ENCODE peak calls at places on chromosomes 2 and 18, in seven cellular contexts. W is CD8-positive, alpha-beta T cell; M is left ventricle myocardium inferior; J is mucosa of descending colon; H is ovary; L is IMR-90; A is mesenchymal stem cell. N is an unnamed sample.

GRCh38 chr2:226002438-226002837 is 602.9 kb downstream of the NYAP2 start:
- DNase-seq in W (no peak), M (no peak), J (no peak), H (no peak), L (peak; percentile 90), A (peak; percentile 97), N (peak; percentile 89)

GRCh38 chr2:239396881-239397681 is 3.7 kb downstream of the HDAC4 start:
- DNase-seq in W (peak; percentile 27), M (no peak), J (no peak), H (no peak), L (no peak), A (no peak), N (peak; percentile 43)

GRCh38 chr2:145906356-145906755 is 1386.4 kb upstream of the ZEB2 start:
- DNase-seq in W (no peak), M (no peak), J (no peak), H (no peak), L (peak; percentile 1), A (peak; percentile 19), N (peak; percentile 95)

GRCh38 chr2:96788393-96789244 is 27.4 kb upstream of the CNNM3 start:
- DNase-seq in W (no peak), M (peak; percentile 73), J (peak; percentile 84), H (no peak), L (peak; percentile 15), A (peak; percentile 34), N (no peak)

GRCh38 chr2:9984217-9984739 is 32.8 kb downstream of the GRHL1 start:
- DNase-seq in W (peak; percentile 9), M (no peak), J (no peak), H (no peak), L (peak; percentile 48), A (peak; percentile 64), N (peak; percentile 58)

GRCh38 chr18:59057969-59058368 is 81.7 kb upstream of the SEC11C start:
- DNase-seq in W (no peak), M (no peak), J (no peak), H (no peak), L (peak; percentile 81), A (no peak), N (no peak)

GRCh38 chr2:47034973-47035609 is 119.5 kb upstream of the MCFD2 start:
- DNase-seq in W (no peak), M (peak; percentile 49), J (no peak), H (no peak), L (no peak), A (peak; percentile 52), N (peak; percentile 90)

GRCh38 chr18:944440-944839 is 39.8 kb downstream of the ADCYAP1 start:
- DNase-seq in W (no peak), M (no peak), J (no peak), H (no peak), L (peak; percentile 3), A (peak; percentile 66), N (no peak)

GRCh38 chr2:65320042-65320711 is 92.5 kb downstream of the ACTR2 start:
- DNase-seq in W (no peak), M (no peak), J (no peak), H (no peak), L (peak; percentile 98), A (peak; percentile 96), N (peak; percentile 61)

GRCh38 chr18:46398005-46398404 is 259.0 kb downstream of the LOXHD1 start:
- DNase-seq in W (peak; percentile 9), M (no peak), J (no peak), H (no peak), L (no peak), A (no peak), N (no peak)

GRCh38 chr2:44564752-44565151 is 203.0 kb downstream of the CAMKMT start:
- DNase-seq in W (no peak), M (no peak), J (no peak), H (no peak), L (no peak), A (no peak), N (no peak)

DNA sequence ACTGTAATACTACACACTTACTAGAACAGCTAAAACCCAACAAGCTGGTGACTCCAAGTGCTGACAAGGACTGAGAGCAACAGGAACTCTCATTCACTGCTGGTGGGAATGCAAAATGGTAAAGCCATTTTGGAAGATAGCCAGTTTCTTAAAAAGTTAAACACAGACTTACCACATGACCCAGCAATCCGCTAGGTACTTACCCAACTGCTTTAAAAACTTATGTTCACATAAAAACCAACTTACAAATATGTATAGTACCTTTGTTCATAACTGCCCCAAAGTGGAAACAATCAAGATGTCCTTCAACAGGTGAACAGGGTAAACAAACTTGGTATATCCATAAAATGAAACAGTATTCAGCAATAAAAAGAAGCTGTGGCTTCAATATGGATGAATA is 153.1 kb upstream of the ZFP36L2 start:
- DNase-seq in W (no peak), M (no peak), J (no peak), H (no peak), L (no peak), A (no peak), N (no peak)
- H3K4me1 ChIP-seq in W (no peaks in the 10 kb centered on the region), M (peaks cover 22% of the 10 kb centered on the region), J (no peaks in the 10 kb centered on the region), H (peaks cover 2% of the 10 kb centered on the region), L (no peaks in the 10 kb centered on the region), A (no peaks in the 10 kb centered on the region), N (no peaks in the 10 kb centered on the region)

DNA sequence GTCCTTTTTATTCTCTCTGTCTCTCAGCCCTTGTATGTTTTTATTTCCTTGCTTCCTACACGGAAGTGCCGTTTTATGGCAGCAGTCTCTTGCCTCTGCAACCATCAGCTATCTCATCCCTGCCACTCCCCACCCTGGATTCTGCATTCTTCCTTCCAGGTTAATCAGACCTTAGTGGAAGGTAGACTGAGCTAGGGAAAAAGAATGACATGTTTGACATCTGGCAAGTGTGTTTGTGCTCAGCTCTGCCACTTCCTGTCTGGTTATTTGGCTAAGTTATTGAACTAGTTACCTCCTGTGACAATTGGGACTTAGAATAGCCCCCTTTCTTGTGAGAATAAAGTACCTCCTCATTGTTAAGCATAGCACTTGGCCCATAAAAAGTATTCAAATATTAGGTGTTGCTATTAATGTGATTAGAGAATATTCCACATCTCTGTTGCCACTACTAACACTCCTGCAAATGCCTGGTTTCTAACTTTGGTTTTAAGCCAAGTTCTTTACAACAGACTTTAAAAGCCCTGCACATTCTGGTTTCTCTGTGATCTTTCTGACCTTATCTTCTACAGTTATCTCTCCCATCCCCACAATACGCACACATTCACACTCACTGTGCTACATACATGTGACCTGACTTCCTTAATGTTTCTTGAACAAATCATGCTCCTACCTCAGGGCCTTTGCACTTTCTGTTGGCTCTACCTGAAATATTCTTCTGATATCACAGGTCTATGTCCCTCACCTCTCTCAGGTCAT is 10.8 kb upstream of the MAPRE2 start:
- DNase-seq in W (no peak), M (no peak), J (no peak), H (no peak), L (no peak), A (no peak), N (no peak)
- H3K4me1 ChIP-seq in W (peaks cover 56% of the 10 kb centered on the region), M (peaks cover 31% of the 10 kb centered on the region), J (peaks cover 13% of the 10 kb centered on the region), H (no peaks in the 10 kb centered on the region), L (peaks cover 9% of the 10 kb centered on the region), A (peaks cover 4% of the 10 kb centered on the region), N (no peaks in the 10 kb centered on the region)

GRCh38 chr2:50748652-50749174 is 283.2 kb downstream of the NRXN1 start:
- DNase-seq in W (no peak), M (no peak), J (no peak), H (no peak), L (peak; percentile 2), A (peak; percentile 3), N (no peak)
- H3K4me1 ChIP-seq in W (no peaks in the 10 kb centered on the region), M (no peaks in the 10 kb centered on the region), J (no peaks in the 10 kb centered on the region), H (no peaks in the 10 kb centered on the region), L (no peaks in the 10 kb centered on the region), A (no peaks in the 10 kb centered on the region), N (no peaks in the 10 kb centered on the region)

GRCh38 chr2:19897623-19898245 is 4.0 kb downstream of the TTC32 start:
- DNase-seq in W (no peak), M (no peak), J (no peak), H (no peak), L (no peak), A (no peak), N (no peak)

GRCh38 chr2:19893520-19894134 is 8.2 kb downstream of the TTC32 start:
- DNase-seq in W (no peak), M (no peak), J (no peak), H (no peak), L (no peak), A (no peak), N (no peak)

GRCh38 chr2:19898592-19899329 is 3.0 kb downstream of the TTC32 start:
- DNase-seq in W (no peak), M (no peak), J (no peak), H (no peak), L (no peak), A (no peak), N (no peak)

GRCh38 chr2:19894135-19894792 is 7.5 kb downstream of the TTC32 start:
- DNase-seq in W (no peak), M (no peak), J (no peak), H (no peak), L (no peak), A (no peak), N (no peak)

DNA sequence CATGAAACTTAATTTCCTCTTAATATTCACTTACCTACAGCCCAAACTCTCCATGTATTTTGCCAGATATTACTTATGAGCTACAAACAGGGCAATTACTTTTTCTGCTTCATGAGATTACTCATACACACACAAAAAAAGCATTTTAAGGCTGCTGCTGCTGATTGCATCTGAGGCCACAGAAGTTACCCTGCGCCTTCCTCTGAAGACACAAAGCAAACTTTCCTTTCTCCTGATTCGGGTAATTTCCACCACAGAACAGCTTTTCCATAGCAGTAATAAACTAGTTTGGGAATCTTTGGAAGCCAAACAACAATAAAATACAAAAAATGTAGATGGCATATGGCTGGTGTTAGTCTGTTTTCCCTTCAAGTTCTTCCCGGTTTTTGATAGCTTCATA is 6.2 kb downstream of the TTC32 start:
- DNase-seq in W (no peak), M (no peak), J (no peak), H (no peak), L (no peak), A (no peak), N (no peak)
- H3K4me1 ChIP-seq in W (peaks cover 39% of the 10 kb centered on the region), M (peaks cover 69% of the 10 kb centered on the region), J (peaks cover 13% of the 10 kb centered on the region), H (peaks cover 13% of the 10 kb centered on the region), L (peaks cover 11% of the 10 kb centered on the region), A (peaks cover 7% of the 10 kb centered on the region), N (no peaks in the 10 kb centered on the region)

GRCh38 chr2:101125374-101125773 is 25.8 kb downstream of the TBC1D8 start:
- DNase-seq in W (no peak), M (no peak), J (no peak), H (no peak), L (no peak), A (peak; percentile 60), N (no peak)
- H3K4me1 ChIP-seq in W (peaks cover 6% of the 10 kb centered on the region), M (peaks cover 93% of the 10 kb centered on the region), J (peaks cover 23% of the 10 kb centered on the region), H (peaks cover 15% of the 10 kb centered on the region), L (peaks cover 18% of the 10 kb centered on the region), A (peaks cover 19% of the 10 kb centered on the region), N (no peaks in the 10 kb centered on the region)

GRCh38 chr18:42228581-42228980 is 273.5 kb downstream of the PIK3C3 start:
- DNase-seq in W (no peak), M (no peak), J (no peak), H (no peak), L (no peak), A (no peak), N (no peak)
- H3K4me1 ChIP-seq in W (no peaks in the 10 kb centered on the region), M (no peaks in the 10 kb centered on the region), J (no peaks in the 10 kb centered on the region), H (no peaks in the 10 kb centered on the region), L (no peaks in the 10 kb centered on the region), A (no peaks in the 10 kb centered on the region), N (no peaks in the 10 kb centered on the region)